ENCODE peak calls at places on chromosomes 4 and X, in nine cellular contexts. M is ovary, E is heart left ventricle, S is A549, Z is breast epithelium, A is sigmoid colon, W is tibial nerve, I is testis, N is esophagus muscularis mucosa. C is an unnamed sample.

GRCh38 chrX:107676559-107677378 is 48.5 kb downstream of the PRPS1 start:
- DNase-seq in M (peak; percentile 75), E (peak; percentile 91), S (peak; percentile 62), Z (peak; percentile 91), A (peak; percentile 94), W (peak; percentile 74), I (peak; percentile 80), N (peak; percentile 96), C (peak; percentile 20)

GRCh38 chr4:67106846-67107467 is 438.3 kb downstream of the CENPC start:
- DNase-seq in M (no peak), E (no peak), S (no peak), Z (no peak), A (no peak), W (no peak), I (no peak), N (no peak), C (no peak)

GRCh38 chr4:142480244-142480643 is 365.9 kb downstream of the INPP4B start:
- DNase-seq in M (no peak), E (no peak), S (no peak), Z (no peak), A (no peak), W (no peak), I (no peak), N (no peak), C (no peak)

GRCh38 chr4:111230265-111230664 is 607.4 kb upstream of the PITX2 start:
- DNase-seq in M (no peak), E (no peak), S (no peak), Z (no peak), A (no peak), W (no peak), I (no peak), N (no peak), C (no peak)

GRCh38 chrX:46180258-46180687 is 364.9 kb downstream of the ZNF674 start:
- DNase-seq in M (no peak), E (no peak), S (no peak), Z (no peak), A (no peak), W (no peak), I (no peak), N (no peak), C (no peak)

GRCh38 chr4:94262163-94263016 is 54.7 kb downstream of the SMARCAD1 start:
- DNase-seq in M (no peak), E (no peak), S (no peak), Z (no peak), A (no peak), W (no peak), I (no peak), N (no peak), C (no peak)

GRCh38 chrX:37745354-37745753 is 34.5 kb upstream of the CYBB start:
- DNase-seq in M (peak; percentile 65), E (peak; percentile 79), S (peak; percentile 33), Z (peak; percentile 47), A (peak; percentile 76), W (peak; percentile 41), I (peak; percentile 75), N (no peak), C (no peak)

GRCh38 chr4:120871173-120871572 is 51.4 kb downstream of the PRDM5 start:
- DNase-seq in M (no peak), E (no peak), S (no peak), Z (no peak), A (no peak), W (no peak), I (no peak), N (no peak), C (no peak)

GRCh38 chr4:99863804-99864203 is 30.4 kb downstream of the LAMTOR3 start:
- DNase-seq in M (no peak), E (no peak), S (no peak), Z (no peak), A (no peak), W (no peak), I (no peak), N (no peak), C (no peak)

GRCh38 chrX:104310084-104310483 is 55.4 kb upstream of the ESX1 start:
- DNase-seq in M (no peak), E (no peak), S (no peak), Z (no peak), A (no peak), W (no peak), I (no peak), N (no peak), C (no peak)

GRCh38 chr4:93201471-93201870 is 627.1 kb upstream of the ATOH1 start:
- DNase-seq in M (no peak), E (no peak), S (no peak), Z (no peak), A (no peak), W (no peak), I (no peak), N (no peak), C (no peak)

GRCh38 chr4:147388016-147388415 is 92.9 kb upstream of the EDNRA start:
- DNase-seq in M (no peak), E (no peak), S (no peak), Z (no peak), A (no peak), W (no peak), I (no peak), N (no peak), C (no peak)

GRCh38 chrX:42869659-42870476 is 91.9 kb upstream of the PPP1R2C start:
- DNase-seq in M (no peak), E (no peak), S (no peak), Z (no peak), A (no peak), W (no peak), I (no peak), N (no peak), C (no peak)

GRCh38 chr4:103692615-103693014 is 27.2 kb downstream of the TACR3 start:
- DNase-seq in M (no peak), E (no peak), S (no peak), Z (no peak), A (no peak), W (no peak), I (no peak), N (no peak), C (no peak)

GRCh38 chr4:69775488-69775887 is 15.1 kb upstream of the SULT1B1 start:
- DNase-seq in M (no peak), E (no peak), S (no peak), Z (no peak), A (no peak), W (no peak), I (no peak), N (no peak), C (no peak)

GRCh38 chr4:35250771-35251170 is 993.5 kb downstream of the ARAP2 start:
- DNase-seq in M (no peak), E (no peak), S (no peak), Z (no peak), A (no peak), W (no peak), I (no peak), N (no peak), C (no peak)

GRCh38 chr4:143558823-143559756 is 45.6 kb downstream of the SMARCA5 start:
- DNase-seq in M (peak; percentile 63), E (peak; percentile 75), S (peak; percentile 34), Z (peak; percentile 67), A (peak; percentile 77), W (peak; percentile 20), I (peak; percentile 85), N (no peak), C (no peak)

GRCh38 chr4:180106997-180107396 is 2136.2 kb upstream of the TENM3 start:
- DNase-seq in M (no peak), E (no peak), S (no peak), Z (no peak), A (no peak), W (no peak), I (no peak), N (no peak), C (no peak)

GRCh38 chr4:24209131-24209530 is 319.3 kb upstream of the PPARGC1A start:
- DNase-seq in M (no peak), E (no peak), S (no peak), Z (no peak), A (no peak), W (no peak), I (no peak), N (peak; percentile 57), C (no peak)

GRCh38 chrX:40984962-40985361 is 100.3 kb upstream of the USP9X start:
- DNase-seq in M (no peak), E (no peak), S (no peak), Z (no peak), A (no peak), W (no peak), I (no peak), N (no peak), C (no peak)

GRCh38 chr4:185237185-185237584 is 27.8 kb downstream of the SNX25 start:
- DNase-seq in M (no peak), E (no peak), S (no peak), Z (no peak), A (no peak), W (no peak), I (no peak), N (no peak), C (no peak)

GRCh38 chr4:83828601-83829000 is 292.7 kb downstream of the GPAT3 start:
- DNase-seq in M (no peak), E (no peak), S (no peak), Z (no peak), A (no peak), W (no peak), I (no peak), N (no peak), C (no peak)

GRCh38 chr4:182093431-182093831 is 149.8 kb upstream of the TENM3 start:
- DNase-seq in M (no peak), E (no peak), S (no peak), Z (no peak), A (no peak), W (no peak), I (no peak), N (peak; percentile 86), C (no peak)

GRCh38 chr4:47551682-47552081 is 66.6 kb downstream of the ATP10D start:
- DNase-seq in M (no peak), E (no peak), S (no peak), Z (no peak), A (no peak), W (no peak), I (no peak), N (no peak), C (no peak)
- H3K27ac ChIP-seq in M (no peak overlapping the region), E (no peak overlapping the region), S (no peak overlapping the region), Z (no peak overlapping the region), A (no peak overlapping the region), W (no peak overlapping the region), I (no peak overlapping the region), N (no peak overlapping the region), C (no peak overlapping the region)

GRCh38 chrX:16643160-16643559 is 6.8 kb upstream of the S100G start:
- DNase-seq in M (no peak), E (no peak), S (no peak), Z (no peak), A (no peak), W (no peak), I (no peak), N (no peak), C (no peak)
- TF ChIP-seq POLR2A in M (no peak), E (no peak), S (no peak), Z (no peak), A (no peak), W (no peak), I (no peak), N (no peak), C (no peak)

GRCh38 chr4:8533274-8533865 is 46.8 kb upstream of the GPR78 start:
- DNase-seq in M (no peak), E (no peak), S (no peak), Z (no peak), A (no peak), W (no peak), I (no peak), N (no peak), C (no peak)
- H3K27ac ChIP-seq in M (peak overlapping the region; percentile 59), E (no peak overlapping the region), S (no peak overlapping the region), Z (peak overlapping the region; percentile 88), A (no peak overlapping the region), W (no peak overlapping the region), I (no peak overlapping the region), N (no peak overlapping the region), C (peak overlapping the region; percentile 81)

GRCh38 chrX:24150051-24150790 is 692 bp downstream of the ZFX start:
- DNase-seq in M (peak; percentile 94), E (peak; percentile 89), S (peak; percentile 78), Z (peak; percentile 88), A (peak; percentile 97), W (peak; percentile 58), I (peak; percentile 87), N (peak; percentile 94), C (peak; percentile 75)
- TF ChIP-seq POLR2A in M (peak; percentile 58), E (no peak), S (peak; percentile 40), Z (peak; percentile 29), A (no peak), W (peak; percentile 47), I (no peak), N (no peak), C (peak; percentile 52)

C was measured in esophagus squamous epithelium.